ENCODE peak calls at places on chromosome 13, in seven cellular contexts. O is bronchial epithelial cell, N is astrocyte of the spinal cord, G is GM23338, T is dorsolateral prefrontal cortex, F is cardiac fibroblast, D is PC-3. P is an unnamed sample.

GRCh38 chr13:20383058-20383457 is 142.6 kb downstream of the CRYL1 start:
- DNase-seq in O (no peak), G (no peak), N (no peak), F (no peak), T (no peak), D (no peak), P (no peak)

GRCh38 chr13:81577601-81578000 is 1236.7 kb upstream of the SPRY2 start:
- DNase-seq in O (peak), D (no peak), N (peak), F (no peak), T (no peak), G (peak), P (no peak)

GRCh38 chr13:109088101-109088500 is 458.7 kb downstream of the MYO16 start:
- DNase-seq in G (peak), T (no peak), F (no peak), D (no peak), O (peak), N (no peak), P (no peak)

GRCh38 chr13:39016789-39017188 is 21.1 kb downstream of the PROSER1 start:
- DNase-seq in D (peak), G (peak), F (peak), O (peak), T (peak), N (peak), P (peak)

GRCh38 chr13:89695343-89696257 is 1651.9 kb upstream of the MIR17HG start:
- DNase-seq in N (peak), D (peak), O (peak), T (peak), F (peak), G (peak), P (no peak)

GRCh38 chr13:43936630-43937029 is 56.9 kb downstream of the LACC1 start:
- DNase-seq in T (no peak), O (no peak), G (no peak), D (no peak), N (no peak), F (no peak), P (no peak)

GRCh38 chr13:113849546-113849945 is 14.3 kb downstream of the GAS6 start:
- DNase-seq in G (no peak), N (no peak), T (no peak), F (no peak), D (peak), O (peak), P (no peak)

GRCh38 chr13:67977081-67977480 is 746.9 kb upstream of the PCDH9 start:
- DNase-seq in F (no peak), G (no peak), N (no peak), T (no peak), D (no peak), O (no peak), P (no peak)

GRCh38 chr13:32316476-32316875 is 1.2 kb downstream of the BRCA2 start:
- DNase-seq in D (no peak), G (no peak), N (no peak), O (no peak), T (no peak), F (no peak), P (peak)

GRCh38 chr13:24671367-24672117 is 8.7 kb upstream of the ATP12A start:
- DNase-seq in G (peak), T (peak), F (peak), N (peak), D (peak), O (peak), P (peak)

GRCh38 chr13:75870397-75870801 is 234.3 kb downstream of the LMO7 start:
- DNase-seq in N (no peak), G (peak), F (peak), T (no peak), D (peak), O (peak), P (peak)

GRCh38 chr13:29137995-29138394 is 317.9 kb downstream of the MTUS2 start:
- DNase-seq in O (no peak), F (no peak), N (no peak), T (no peak), D (no peak), G (no peak), P (no peak)

GRCh38 chr13:25869941-25870340 is 181.9 kb downstream of the SHISA2 start:
- DNase-seq in F (no peak), N (no peak), G (no peak), T (no peak), O (no peak), D (no peak), P (no peak)

GRCh38 chr13:49419292-49419691 is 24.6 kb downstream of the CAB39L start:
- DNase-seq in F (peak), D (no peak), N (peak), O (no peak), G (no peak), T (no peak), P (peak)

GRCh38 chr13:78241278-78241919 is 322.8 kb upstream of the EDNRB start:
- DNase-seq in O (peak), F (peak), D (peak), G (peak), N (peak), T (no peak), P (no peak)

GRCh38 chr13:92739306-92739818 is 487.2 kb upstream of the GPC6 start:
- DNase-seq in G (no peak), T (no peak), D (no peak), O (no peak), N (no peak), F (no peak), P (peak)

GRCh38 chr13:49652691-49653305 is 24.5 kb downstream of the ARL11 start:
- DNase-seq in G (peak), N (no peak), O (no peak), T (no peak), D (peak), F (peak), P (peak)

GRCh38 chr13:48004201-48004600 is 3.1 kb upstream of the SUCLA2 start:
- DNase-seq in O (no peak), D (no peak), N (no peak), F (no peak), G (peak), T (no peak), P (no peak)

GRCh38 chr13:20405691-20406090 is 120.0 kb downstream of the CRYL1 start:
- DNase-seq in T (no peak), N (no peak), F (no peak), O (peak), G (peak), D (no peak), P (no peak)

GRCh38 chr13:30148171-30148754 is 159.1 kb downstream of the KATNAL1 start:
- DNase-seq in F (no peak), T (no peak), G (no peak), N (no peak), D (no peak), O (no peak), P (no peak)

GRCh38 chr13:77896977-77897376 is 21.7 kb downstream of the EDNRB start:
- DNase-seq in G (no peak), O (no peak), F (peak), D (peak), T (no peak), N (peak), P (no peak)

GRCh38 chr13:99859178-99860177 is 112.1 kb downstream of the ZIC5 start:
- DNase-seq in O (no peak), T (no peak), F (no peak), D (no peak), G (no peak), N (no peak), P (no peak)

GRCh38 chr13:80235131-80235530 is 105.8 kb downstream of the SPRY2 start:
- DNase-seq in D (peak), N (peak), T (no peak), G (no peak), F (no peak), O (no peak), P (peak)

GRCh38 chr13:49567501-49567900 is 17.9 kb downstream of the RCBTB1 start:
- DNase-seq in N (no peak), T (no peak), G (no peak), O (no peak), F (no peak), D (no peak), P (no peak)

GRCh38 chr13:30984620-30985019 is 52.2 kb downstream of the TEX26 start:
- DNase-seq in N (no peak), D (no peak), T (no peak), F (no peak), G (no peak), O (no peak), P (no peak)

GRCh38 chr13:73835138-73835721 is 299.0 kb downstream of the KLF12 start:
- DNase-seq in N (peak), G (peak), O (peak), D (peak), T (no peak), F (peak), P (peak)

GRCh38 chr13:106033634-106034033 is 501.8 kb downstream of the EFNB2 start:
- DNase-seq in N (peak), T (no peak), O (peak), D (peak), G (peak), F (peak), P (peak)

GRCh38 chr13:100636441-100636840 is 38.2 kb downstream of the TMTC4 start:
- DNase-seq in F (no peak), G (no peak), O (no peak), N (no peak), D (no peak), T (peak), P (no peak)

GRCh38 chr13:113904411-113904810 is 40.5 kb upstream of the GAS6 start:
- DNase-seq in G (peak), N (no peak), T (peak), O (peak), F (no peak), D (peak), P (peak)

GRCh38 chr13:59424661-59425060 is 739.1 kb downstream of the DIAPH3 start:
- DNase-seq in T (no peak), N (peak), F (peak), D (peak), G (no peak), O (peak), P (peak)

GRCh38 chr13:106597190-106597589 is 29.3 kb upstream of the ARGLU1 start:
- DNase-seq in T (no peak), G (no peak), F (peak), O (no peak), N (no peak), D (no peak), P (no peak)

GRCh38 chr13:46288570-46289259 is 77.0 kb downstream of the LRRC63 start:
- DNase-seq in G (peak), D (peak), N (peak), T (no peak), O (peak), F (peak), P (peak)

GRCh38 chr13:45219123-45219891 is 18.5 kb upstream of the KCTD4 start:
- DNase-seq in T (no peak), D (peak), F (no peak), G (no peak), N (no peak), O (no peak), P (no peak)

GRCh38 chr13:49108204-49108603 is 111.9 kb upstream of the MLNR start:
- DNase-seq in N (no peak), T (no peak), D (no peak), G (no peak), F (no peak), O (no peak), P (no peak)

GRCh38 chr13:65940720-65941119 is 1289.4 kb downstream of the PCDH9 start:
- DNase-seq in G (no peak), N (no peak), T (no peak), F (no peak), D (no peak), O (no peak), P (no peak)

GRCh38 chr13:67515895-67516294 is 285.8 kb upstream of the PCDH9 start:
- DNase-seq in G (no peak), F (peak), D (peak), T (no peak), O (peak), N (peak), P (peak)

DNA sequence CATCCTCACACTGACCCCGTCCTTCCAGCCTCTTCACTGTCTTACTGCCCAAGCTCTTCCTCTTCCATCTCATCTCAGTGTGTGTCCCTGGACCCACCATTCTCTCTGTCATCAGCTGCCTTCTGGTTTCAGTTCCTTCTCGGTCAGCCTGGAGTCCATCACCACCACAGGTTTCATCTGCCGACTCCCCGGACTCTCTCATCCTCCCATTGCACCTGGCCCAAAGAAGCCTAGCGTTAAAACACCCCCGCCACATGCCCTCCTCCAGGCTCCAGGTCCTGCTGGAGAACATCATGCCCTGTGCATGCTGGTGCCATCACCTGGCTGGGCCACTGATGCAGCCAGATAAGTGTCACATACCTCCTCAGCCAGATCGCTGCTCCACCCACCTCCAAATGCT is 122.1 kb upstream of the GPR12 start:
- DNase-seq in F (no peak), G (no peak), T (no peak), O (no peak), D (no peak), N (no peak), P (no peak)
- H3K4me3 ChIP-seq in F (no peak), G (no peak), T (no peak), O (no peak), D (no peak), N (no peak), P (no peak)

GRCh38 chr13:82740442-82740841 is 1141.8 kb downstream of the SLITRK1 start:
- DNase-seq in T (no peak), O (no peak), N (no peak), D (no peak), G (no peak), F (no peak), P (no peak)

DNA sequence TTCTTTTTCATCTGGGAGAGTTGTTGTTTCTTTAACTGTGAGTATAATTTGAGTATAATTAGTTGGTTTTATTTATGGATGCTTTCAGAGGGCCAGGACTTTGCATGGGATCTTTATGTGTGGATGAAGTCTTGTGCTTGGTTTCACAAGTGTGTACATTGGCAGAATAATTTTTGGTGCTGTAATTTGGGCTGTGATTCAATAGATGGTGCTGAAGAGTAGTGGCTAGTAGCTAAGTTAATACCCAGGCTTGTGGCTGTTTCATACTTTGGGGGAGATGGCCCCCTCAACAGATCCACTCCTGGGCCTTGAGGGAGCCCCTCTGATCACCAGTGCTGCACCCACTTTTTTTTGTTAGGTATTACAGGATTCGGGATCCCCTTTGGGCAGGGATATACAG is 1142.4 kb downstream of the SLITRK1 start:
- DNase-seq in O (no peak), G (no peak), D (peak), F (peak), N (no peak), T (no peak), P (peak)
- TF ChIP-seq CTCF in O (no peak), G (peak), D (peak), F (no peak), N (peak), T (no peak), P (peak)

GRCh38 chr13:37748913-37749312 is 120.7 kb downstream of the TRPC4 start:
- DNase-seq in O (no peak), F (no peak), N (no peak), G (no peak), D (no peak), T (no peak), P (no peak)

GRCh38 chr13:37753776-37754175 is 115.8 kb downstream of the TRPC4 start:
- DNase-seq in T (no peak), G (peak), D (no peak), F (no peak), O (no peak), N (no peak), P (no peak)

GRCh38 chr13:37751025-37751424 is 118.5 kb downstream of the TRPC4 start:
- DNase-seq in O (no peak), G (no peak), F (no peak), D (no peak), T (no peak), N (no peak), P (no peak)

GRCh38 chr13:37755349-37755748 is 114.2 kb downstream of the TRPC4 start:
- DNase-seq in F (no peak), O (no peak), T (no peak), N (no peak), D (no peak), G (no peak), P (no peak)

DNA sequence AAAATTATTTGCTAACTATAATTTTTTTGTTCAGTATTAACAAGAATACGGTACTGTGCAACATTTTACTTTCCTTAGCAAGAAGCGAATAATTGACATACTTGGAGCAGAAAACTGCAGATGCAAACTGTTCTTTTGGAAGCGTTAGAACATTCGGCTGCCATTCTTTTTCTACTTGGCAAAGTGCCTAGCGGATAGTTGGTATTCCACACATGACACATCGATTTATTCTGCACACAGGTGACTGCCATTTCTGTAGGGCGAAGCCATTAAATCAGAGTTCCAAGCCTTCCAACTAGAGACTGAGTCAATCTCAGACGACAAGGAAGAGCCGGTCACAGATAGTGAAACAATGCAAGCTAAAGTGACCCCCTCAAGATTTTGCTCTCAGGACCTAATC is 117.4 kb downstream of the TRPC4 start:
- DNase-seq in D (no peak), O (no peak), T (no peak), G (no peak), F (peak), N (no peak), P (no peak)
- H3K4me3 ChIP-seq in D (no peak), O (no peak), T (no peak), G (no peak), F (no peak), N (no peak), P (no peak)

DNA sequence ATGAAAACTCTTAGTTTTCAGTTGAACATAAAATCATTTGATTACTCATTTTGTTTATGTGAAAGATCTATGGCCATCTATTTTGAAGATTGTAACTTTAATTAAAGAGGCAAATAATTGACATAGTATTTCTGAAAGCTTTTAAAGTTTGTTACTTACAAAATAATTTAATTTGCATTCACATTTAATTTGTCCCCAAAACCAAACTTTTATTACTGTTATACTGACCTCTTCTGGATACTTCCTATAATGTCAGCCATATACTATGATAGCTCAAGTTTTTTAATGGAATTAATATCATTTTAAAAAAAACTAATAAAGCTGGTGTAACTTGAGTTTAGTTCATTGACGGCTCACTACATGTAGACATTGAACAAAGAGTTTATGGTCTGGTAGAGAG is 4.9 kb upstream of the SGCG start:
- DNase-seq in D (peak), T (no peak), G (peak), N (peak), O (peak), F (peak), P (peak)
- TF ChIP-seq CTCF in D (peak), T (peak), G (no peak), N (peak), O (no peak), F (peak), P (no peak)

GRCh38 chr13:34046457-34046856 is 228.5 kb downstream of the RFC3 start:
- DNase-seq in O (no peak), F (no peak), N (no peak), G (no peak), T (no peak), D (no peak), P (no peak)
- H3K4me3 ChIP-seq in O (no peak), F (no peak), N (no peak), G (no peak), T (no peak), D (no peak), P (no peak)